ENCODE peak calls at places on chromosome 6, in five cellular contexts. One of them, this sample, is unnamed.

GRCh38 chr6:126963077-126963809 is 155.2 kb upstream of the RSPO3 start:
- DNase-seq in GM12878: no peak
- DNase-seq in A549: no peak
- DNase-seq in K562: no peak
- DNase-seq in HepG2: no peak
- DNase-seq in this sample: peak

GRCh38 chr6:139402935-139403386 is 28.5 kb upstream of the CITED2 start:
- DNase-seq in GM12878: no peak
- DNase-seq in A549: no peak
- DNase-seq in K562: no peak
- DNase-seq in HepG2: no peak
- DNase-seq in this sample: no peak

GRCh38 chr6:118980063-118980462 is 45.1 kb upstream of the MCM9 start:
- DNase-seq in GM12878: no peak
- DNase-seq in A549: peak
- DNase-seq in K562: no peak
- DNase-seq in HepG2: peak
- DNase-seq in this sample: no peak

GRCh38 chr6:40328988-40329545 is 258.1 kb downstream of the LRFN2 start:
- DNase-seq in GM12878: no peak
- DNase-seq in A549: no peak
- DNase-seq in K562: no peak
- DNase-seq in HepG2: no peak
- DNase-seq in this sample: peak

GRCh38 chr6:116507324-116507723 is 4.1 kb upstream of the CALHM5 start:
- DNase-seq in GM12878: no peak
- DNase-seq in A549: no peak
- DNase-seq in K562: no peak
- DNase-seq in HepG2: no peak
- DNase-seq in this sample: no peak

GRCh38 chr6:170091000-170091638 is 199.8 kb downstream of the DLL1 start:
- DNase-seq in GM12878: no peak
- DNase-seq in A549: no peak
- DNase-seq in K562: no peak
- DNase-seq in HepG2: no peak
- DNase-seq in this sample: no peak

GRCh38 chr6:90118581-90118980 is 178.1 kb downstream of the BACH2 start:
- DNase-seq in GM12878: no peak
- DNase-seq in A549: no peak
- DNase-seq in K562: no peak
- DNase-seq in HepG2: no peak
- DNase-seq in this sample: no peak

GRCh38 chr6:166029506-166029905 is 138.1 kb downstream of the TBXT start:
- DNase-seq in GM12878: peak
- DNase-seq in A549: peak
- DNase-seq in K562: no peak
- DNase-seq in HepG2: no peak
- DNase-seq in this sample: no peak

GRCh38 chr6:144413418-144413817 is 128.3 kb downstream of the UTRN start:
- DNase-seq in GM12878: no peak
- DNase-seq in A549: peak
- DNase-seq in K562: no peak
- DNase-seq in HepG2: no peak
- DNase-seq in this sample: no peak

GRCh38 chr6:25875563-25875905 is 1.5 kb upstream of the SLC17A3 start:
- DNase-seq in GM12878: no peak
- DNase-seq in A549: no peak
- DNase-seq in K562: no peak
- DNase-seq in HepG2: peak
- DNase-seq in this sample: no peak

GRCh38 chr6:25876203-25876602 is 2.2 kb upstream of the SLC17A3 start:
- DNase-seq in GM12878: no peak
- DNase-seq in A549: no peak
- DNase-seq in K562: no peak
- DNase-seq in HepG2: no peak
- DNase-seq in this sample: no peak

GRCh38 chr6:25874822-25875562 is 949 bp upstream of the SLC17A3 start:
- DNase-seq in GM12878: no peak
- DNase-seq in A549: no peak
- DNase-seq in K562: no peak
- DNase-seq in HepG2: no peak
- DNase-seq in this sample: no peak

GRCh38 chr6:25872804-25873203 is 1.2 kb downstream of the SLC17A3 start:
- DNase-seq in GM12878: no peak
- DNase-seq in A549: no peak
- DNase-seq in K562: no peak
- DNase-seq in HepG2: no peak
- DNase-seq in this sample: no peak

DNA sequence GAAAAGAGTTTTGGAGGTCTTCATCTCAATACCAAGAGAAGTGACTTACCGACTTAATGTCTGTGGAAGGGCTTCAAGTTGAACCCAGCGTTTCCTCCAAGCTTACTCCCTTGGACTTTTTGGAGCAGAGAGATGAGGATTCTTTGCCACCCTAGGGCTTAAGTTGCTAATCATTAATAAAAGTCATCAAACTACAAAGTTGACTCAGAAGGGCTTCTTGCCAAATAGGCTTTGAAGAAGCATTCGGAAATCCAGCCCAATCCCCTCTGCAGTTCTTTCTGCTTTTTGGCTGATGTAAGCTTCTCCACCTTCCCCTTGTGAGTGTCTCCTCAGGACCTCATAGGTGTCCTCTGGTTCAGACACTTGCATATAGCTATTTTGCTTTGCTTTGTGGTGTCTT is at the start of gene SLC17A3:
- DNase-seq in GM12878: no peak
- DNase-seq in A549: no peak
- DNase-seq in K562: no peak
- DNase-seq in HepG2: no peak
- DNase-seq in this sample: no peak
- TF ChIP-seq JUNB in GM12878: no peak
- TF ChIP-seq JUNB in A549: no peak
- TF ChIP-seq JUNB in K562: no peak
- TF ChIP-seq JUNB in HepG2: no peak
- TF ChIP-seq JUNB in this sample: no peak

DNA sequence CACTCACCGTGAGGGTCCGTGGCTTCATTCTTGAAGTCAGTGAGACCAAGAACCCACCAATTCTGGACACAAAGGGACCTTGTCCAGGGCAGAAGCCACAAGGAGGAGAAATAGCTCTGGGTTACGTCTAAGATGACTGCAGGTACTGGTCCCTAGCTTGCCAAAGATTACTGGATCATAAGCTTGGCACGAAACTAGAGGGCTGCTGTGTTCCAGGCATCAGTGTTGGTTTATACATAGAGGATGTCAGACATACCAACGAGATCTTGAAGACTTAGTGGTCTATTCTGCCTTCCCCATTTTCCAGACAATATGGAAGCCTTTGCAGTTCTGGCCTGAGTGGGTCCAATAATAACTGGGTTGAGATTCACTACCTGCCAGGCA is 175.7 kb downstream of the TBX18 start:
- DNase-seq in GM12878: no peak
- DNase-seq in A549: no peak
- DNase-seq in K562: no peak
- DNase-seq in HepG2: no peak
- DNase-seq in this sample: no peak
- TF ChIP-seq JUNB in GM12878: no peak
- TF ChIP-seq JUNB in A549: no peak
- TF ChIP-seq JUNB in K562: no peak
- TF ChIP-seq JUNB in HepG2: no peak
- TF ChIP-seq JUNB in this sample: no peak

GRCh38 chr6:149831380-149831820 is 32.8 kb downstream of the LRP11 start:
- DNase-seq in GM12878: no peak
- DNase-seq in A549: no peak
- DNase-seq in K562: no peak
- DNase-seq in HepG2: peak
- DNase-seq in this sample: no peak
- TF ChIP-seq JUNB in GM12878: no peak
- TF ChIP-seq JUNB in A549: no peak
- TF ChIP-seq JUNB in K562: no peak
- TF ChIP-seq JUNB in HepG2: no peak
- TF ChIP-seq JUNB in this sample: no peak

GRCh38 chr6:26128013-26128771 is 41.0 kb downstream of the HFE start:
- DNase-seq in GM12878: no peak
- DNase-seq in A549: no peak
- DNase-seq in K562: no peak
- DNase-seq in HepG2: no peak
- DNase-seq in this sample: no peak

GRCh38 chr6:26129656-26130055 is 42.4 kb downstream of the HFE start:
- DNase-seq in GM12878: no peak
- DNase-seq in A549: no peak
- DNase-seq in K562: no peak
- DNase-seq in HepG2: no peak
- DNase-seq in this sample: no peak

GRCh38 chr6:26131618-26132017 is 44.4 kb downstream of the HFE start:
- DNase-seq in GM12878: no peak
- DNase-seq in A549: no peak
- DNase-seq in K562: no peak
- DNase-seq in HepG2: no peak
- DNase-seq in this sample: no peak

GRCh38 chr6:26133730-26134129 is 46.5 kb downstream of the HFE start:
- DNase-seq in GM12878: no peak
- DNase-seq in A549: no peak
- DNase-seq in K562: no peak
- DNase-seq in HepG2: no peak
- DNase-seq in this sample: no peak

DNA sequence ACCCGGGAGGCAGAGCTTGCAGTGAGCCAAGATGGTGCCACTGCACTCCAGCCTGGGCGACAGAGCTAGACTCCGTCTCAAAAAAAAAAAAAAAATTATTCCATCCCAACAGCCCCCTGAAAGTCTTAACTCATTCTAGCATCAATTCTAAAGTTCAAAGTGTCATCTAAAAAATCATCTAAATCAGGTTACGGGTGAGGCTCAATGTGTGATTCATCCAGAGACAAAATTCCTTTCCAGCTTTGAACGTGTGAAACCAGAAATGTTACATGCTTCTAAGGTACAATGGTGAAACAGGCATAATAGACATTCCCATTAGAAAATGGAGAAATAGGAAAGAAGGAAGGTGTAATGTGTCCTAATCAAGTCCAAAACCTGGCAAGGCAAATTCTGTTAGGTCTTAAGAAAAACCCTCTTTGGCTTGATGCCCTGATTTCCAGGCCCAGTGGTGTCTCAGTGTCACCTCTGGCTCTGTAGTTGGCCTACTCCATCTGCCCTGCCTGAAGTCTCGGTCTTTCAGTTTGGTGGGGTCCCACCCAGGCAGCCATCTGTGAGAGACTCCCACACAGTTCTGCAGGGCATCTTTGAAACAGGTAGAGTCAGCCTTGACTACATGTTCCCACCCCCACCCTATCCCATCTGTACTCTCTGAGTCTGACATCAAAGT is 43.5 kb downstream of the HFE start:
- DNase-seq in GM12878: no peak
- DNase-seq in A549: no peak
- DNase-seq in K562: no peak
- DNase-seq in HepG2: no peak
- DNase-seq in this sample: no peak
- TF ChIP-seq JUNB in GM12878: no peak
- TF ChIP-seq JUNB in A549: no peak
- TF ChIP-seq JUNB in K562: no peak
- TF ChIP-seq JUNB in HepG2: no peak
- TF ChIP-seq JUNB in this sample: no peak

GRCh38 chr6:30555428-30556005 is 772 bp downstream of the GNL1 start:
- DNase-seq in GM12878: no peak
- DNase-seq in A549: no peak
- DNase-seq in K562: peak
- DNase-seq in HepG2: no peak
- DNase-seq in this sample: peak

GRCh38 chr6:30556714-30556963 is 350 bp upstream of the GNL1 start:
- DNase-seq in GM12878: no peak
- DNase-seq in A549: no peak
- DNase-seq in K562: no peak
- DNase-seq in HepG2: no peak
- DNase-seq in this sample: peak

GRCh38 chr6:30557683-30557981 is 537 bp downstream of the PRR3 start:
- DNase-seq in GM12878: no peak
- DNase-seq in A549: no peak
- DNase-seq in K562: peak
- DNase-seq in HepG2: no peak
- DNase-seq in this sample: no peak

GRCh38 chr6:30556006-30556713 is at the start of gene GNL1:
- DNase-seq in GM12878: peak
- DNase-seq in A549: peak
- DNase-seq in K562: peak
- DNase-seq in HepG2: peak
- DNase-seq in this sample: peak

GRCh38 chr6:30556964-30557682 is at the start of gene PRR3:
- DNase-seq in GM12878: peak
- DNase-seq in A549: peak
- DNase-seq in K562: peak
- DNase-seq in HepG2: peak
- DNase-seq in this sample: peak
- TF ChIP-seq JUNB in GM12878: no peak
- TF ChIP-seq JUNB in A549: no peak
- TF ChIP-seq JUNB in K562: no peak
- TF ChIP-seq JUNB in HepG2: peak
- TF ChIP-seq JUNB in this sample: no peak

GRCh38 chr6:154478021-154478651 is 32.3 kb downstream of the CNKSR3 start:
- DNase-seq in GM12878: no peak
- DNase-seq in A549: no peak
- DNase-seq in K562: no peak
- DNase-seq in HepG2: no peak
- DNase-seq in this sample: no peak

GRCh38 chr6:154478691-154479090 is 31.8 kb downstream of the CNKSR3 start:
- DNase-seq in GM12878: no peak
- DNase-seq in A549: no peak
- DNase-seq in K562: no peak
- DNase-seq in HepG2: no peak
- DNase-seq in this sample: no peak

GRCh38 chr6:154480144-154480639 is 30.3 kb downstream of the CNKSR3 start:
- DNase-seq in GM12878: no peak
- DNase-seq in A549: no peak
- DNase-seq in K562: no peak
- DNase-seq in HepG2: no peak
- DNase-seq in this sample: no peak

GRCh38 chr6:154481541-154482013 is 28.9 kb downstream of the CNKSR3 start:
- DNase-seq in GM12878: no peak
- DNase-seq in A549: no peak
- DNase-seq in K562: no peak
- DNase-seq in HepG2: no peak
- DNase-seq in this sample: no peak

GRCh38 chr6:154479388-154480143 is 30.9 kb downstream of the CNKSR3 start:
- DNase-seq in GM12878: no peak
- DNase-seq in A549: no peak
- DNase-seq in K562: peak
- DNase-seq in HepG2: no peak
- DNase-seq in this sample: no peak
- TF ChIP-seq JUNB in GM12878: no peak
- TF ChIP-seq JUNB in A549: no peak
- TF ChIP-seq JUNB in K562: no peak
- TF ChIP-seq JUNB in HepG2: no peak
- TF ChIP-seq JUNB in this sample: no peak

GRCh38 chr6:167328086-167328485 is 3.2 kb downstream of the TTLL2 start:
- DNase-seq in GM12878: no peak
- DNase-seq in A549: no peak
- DNase-seq in K562: no peak
- DNase-seq in HepG2: no peak
- DNase-seq in this sample: no peak
- TF ChIP-seq JUNB in GM12878: no peak
- TF ChIP-seq JUNB in A549: no peak
- TF ChIP-seq JUNB in K562: no peak
- TF ChIP-seq JUNB in HepG2: no peak
- TF ChIP-seq JUNB in this sample: no peak